ENCODE peak calls at places on chromosomes 6 and 20, in six cellular contexts. V is IMR-90, Y is astrocyte, F is hepatocyte, A is endothelial cell of umbilical vein, X is neuronal stem cell. O is an unnamed sample.

GRCh38 chr6:44020148-44020547 is 107.1 kb downstream of the MRPL14 start:
- DNase-seq in X (no peak), Y (no peak), V (peak; percentile 34), A (no peak), F (no peak), O (peak; percentile 80)

GRCh38 chr6:143236151-143236788 is 175.6 kb downstream of the AIG1 start:
- DNase-seq in V (peak; percentile 31), X (no peak), A (no peak), Y (peak; percentile 8), F (no peak), O (no peak)

GRCh38 chr20:21933526-21933925 is 228.1 kb downstream of the PAX1 start:
- DNase-seq in F (no peak), X (no peak), A (no peak), V (no peak), Y (no peak), O (no peak)

GRCh38 chr6:136524339-136524935 is 25.8 kb downstream of the MAP7 start:
- DNase-seq in F (no peak), A (no peak), Y (no peak), X (no peak), V (no peak), O (no peak)

GRCh38 chr6:91144161-91144560 is 557.3 kb upstream of the MAP3K7 start:
- DNase-seq in A (no peak), V (no peak), X (no peak), F (no peak), Y (no peak), O (no peak)

GRCh38 chr6:33091957-33092356 is 16.2 kb downstream of the HLA-DPB1 start:
- DNase-seq in Y (no peak), F (no peak), A (no peak), V (no peak), X (no peak), O (no peak)

GRCh38 chr6:106972500-106972899 is 2.0 kb downstream of the CD24 start:
- DNase-seq in Y (peak; percentile 6), V (no peak), X (peak; percentile 47), F (peak; percentile 54), A (no peak), O (no peak)

GRCh38 chr6:36718560-36718959 is 20.9 kb downstream of the RAB44 start:
- DNase-seq in Y (no peak), F (no peak), X (no peak), A (no peak), V (no peak), O (peak; percentile 10)

GRCh38 chr6:66935612-66936011 is 1228.6 kb upstream of the EYS start:
- DNase-seq in A (no peak), F (no peak), X (no peak), V (no peak), Y (no peak), O (no peak)

GRCh38 chr20:38169636-38170035 is 4.6 kb upstream of the TGM2 start:
- DNase-seq in F (no peak), Y (no peak), V (no peak), X (no peak), A (no peak), O (no peak)
- H3K4me1 ChIP-seq in F (peaks cover 70% of the 10 kb centered on the region), Y (peaks cover 63% of the 10 kb centered on the region), V (peaks cover 57% of the 10 kb centered on the region), X (no peaks in the 10 kb centered on the region), A (peaks cover 64% of the 10 kb centered on the region), O (peaks cover 77% of the 10 kb centered on the region)

DNA sequence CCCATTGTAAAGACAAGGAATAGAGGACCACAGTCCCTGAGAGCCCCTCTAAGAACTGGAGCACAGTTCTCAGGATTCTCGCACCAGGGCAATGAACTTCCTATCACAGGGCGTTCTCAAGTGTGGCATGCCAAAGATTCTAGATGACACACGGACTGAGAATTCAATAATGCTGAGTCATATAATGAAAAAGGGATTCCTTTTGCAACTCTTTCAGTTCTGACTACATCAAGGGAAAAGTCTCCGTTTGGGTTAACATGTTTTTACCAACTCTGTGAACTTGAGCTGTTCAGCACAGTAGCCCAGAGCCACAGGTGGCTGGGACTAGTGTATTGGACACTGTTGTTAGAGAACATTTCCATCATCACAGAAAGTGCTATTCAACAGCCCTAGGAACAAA is 3.4 kb downstream of the MED20 start:
- DNase-seq in F (no peak), X (no peak), V (peak; percentile 96), Y (peak; percentile 94), A (peak; percentile 83), O (peak; percentile 97)
- H3K27ac ChIP-seq in F (no peak overlapping the region), X (no peak overlapping the region), V (peak overlapping the region; percentile 52), Y (peak overlapping the region; percentile 87), A (peak overlapping the region; percentile 91), O (peak overlapping the region; percentile 88)

DNA sequence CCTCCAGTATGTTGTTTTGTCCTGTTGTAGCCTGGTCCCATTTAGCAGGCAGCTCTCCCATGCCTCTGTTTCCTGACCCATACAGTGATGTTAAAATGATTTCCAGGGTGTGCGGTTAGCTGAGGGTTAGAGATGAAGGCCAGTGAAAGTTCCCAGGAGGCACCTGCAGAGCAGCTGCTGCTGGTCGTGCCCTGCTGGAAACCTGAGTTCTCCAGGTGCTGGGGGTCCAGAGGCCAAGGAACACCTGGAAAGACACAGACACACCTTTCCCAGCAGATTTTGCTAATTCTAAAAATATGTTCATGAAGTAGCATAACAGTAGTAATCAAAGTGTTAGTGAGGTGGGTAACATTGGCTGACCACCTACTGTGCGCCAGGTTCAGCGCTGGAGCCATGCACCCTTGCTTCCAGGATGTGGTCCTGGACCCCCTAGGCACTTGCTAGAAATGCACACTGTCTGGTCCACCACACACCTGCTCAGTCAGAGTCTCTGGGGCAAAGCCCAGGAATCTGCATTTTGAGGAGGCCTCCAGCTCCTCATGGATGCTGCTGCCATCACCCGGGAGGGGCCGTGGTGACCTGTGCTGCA is 118.7 kb downstream of the SYNDIG1 start:
- DNase-seq in X (no peak), Y (no peak), F (no peak), V (no peak), A (no peak), O (no peak)
- H3K4me2 ChIP-seq in X (no peak overlapping the region), Y (no peak overlapping the region), F (no peak overlapping the region), V (no peak overlapping the region), A (no peak overlapping the region), O (no peak overlapping the region)

DNA sequence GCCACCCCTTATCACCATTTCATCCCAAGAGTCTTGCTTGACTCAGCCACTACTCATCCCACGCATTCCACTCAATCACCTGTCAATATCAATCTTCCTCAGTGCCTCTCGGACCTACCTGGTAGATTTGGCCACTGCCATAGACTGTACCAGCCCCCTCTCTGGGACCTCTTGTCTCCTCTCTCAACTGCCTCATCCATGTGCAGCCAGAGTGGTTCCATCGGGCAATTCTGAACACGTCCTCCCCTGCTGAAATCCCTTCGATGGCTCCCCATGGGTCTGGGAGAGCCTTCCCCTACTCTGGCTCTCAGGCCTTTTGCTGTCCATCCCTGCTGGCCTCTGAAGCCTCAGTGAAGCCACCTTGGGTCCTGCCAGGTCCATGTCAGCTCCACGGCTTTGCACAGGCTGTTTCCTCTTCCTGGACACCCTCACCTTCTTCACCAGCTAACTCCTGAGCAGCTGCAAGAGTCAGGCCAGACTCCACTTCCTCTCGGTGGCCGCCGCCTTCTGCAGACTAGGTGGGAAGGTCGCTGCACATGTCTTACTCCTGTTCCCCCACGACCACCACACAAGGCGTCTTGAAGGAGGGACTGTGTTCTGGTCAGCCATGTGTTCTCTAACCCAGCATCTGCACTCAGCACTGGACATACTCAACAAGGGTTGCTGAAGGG is 120.4 kb downstream of the TOX2 start:
- DNase-seq in V (no peak), X (no peak), Y (no peak), F (no peak), A (no peak), O (no peak)
- H3K4me1 ChIP-seq in V (no peaks in the 10 kb centered on the region), X (no peaks in the 10 kb centered on the region), Y (no peaks in the 10 kb centered on the region), F (no peaks in the 10 kb centered on the region), A (no peaks in the 10 kb centered on the region), O (no peaks in the 10 kb centered on the region)